ENCODE peak calls at places on chromosome 3, in ten cellular contexts. One of them, this sample, is unnamed.

GRCh38 chr3:174355505-174355904 is 503.6 kb upstream of the NAALADL2 start:
- DNase-seq in DMS53: peak; percentile 60
- DNase-seq in neuronal stem cell: peak; percentile 21
- DNase-seq in breast epithelium: no peak
- DNase-seq in hypothalamus: no peak
- DNase-seq in LHCN-M2: peak; percentile 41
- DNase-seq in cerebellum: no peak
- DNase-seq in HFFc6: peak; percentile 36
- DNase-seq in colonic mucosa: no peak
- DNase-seq in A549: no peak
- DNase-seq in this sample: no peak

GRCh38 chr3:146037697-146038096 is 123.3 kb downstream of the PLOD2 start:
- DNase-seq in colonic mucosa: no peak
- DNase-seq in LHCN-M2: peak; percentile 64
- DNase-seq in hypothalamus: no peak
- DNase-seq in HFFc6: no peak
- DNase-seq in cerebellum: no peak
- DNase-seq in neuronal stem cell: no peak
- DNase-seq in A549: no peak
- DNase-seq in DMS53: no peak
- DNase-seq in breast epithelium: no peak
- DNase-seq in this sample: no peak

GRCh38 chr3:187262360-187262759 is 29.2 kb downstream of the MASP1 start:
- DNase-seq in neuronal stem cell: no peak
- DNase-seq in colonic mucosa: no peak
- DNase-seq in hypothalamus: no peak
- DNase-seq in HFFc6: no peak
- DNase-seq in LHCN-M2: no peak
- DNase-seq in DMS53: no peak
- DNase-seq in cerebellum: no peak
- DNase-seq in A549: no peak
- DNase-seq in breast epithelium: no peak
- DNase-seq in this sample: no peak

GRCh38 chr3:57805674-57806073 is 49.6 kb downstream of the SLMAP start:
- DNase-seq in HFFc6: peak; percentile 69
- DNase-seq in neuronal stem cell: no peak
- DNase-seq in hypothalamus: no peak
- DNase-seq in colonic mucosa: no peak
- DNase-seq in cerebellum: no peak
- DNase-seq in A549: peak; percentile 49
- DNase-seq in breast epithelium: no peak
- DNase-seq in LHCN-M2: peak; percentile 83
- DNase-seq in DMS53: no peak
- DNase-seq in this sample: no peak

GRCh38 chr3:13772885-13773745 is 106.8 kb downstream of the WNT7A start:
- DNase-seq in LHCN-M2: no peak
- DNase-seq in A549: no peak
- DNase-seq in breast epithelium: no peak
- DNase-seq in colonic mucosa: no peak
- DNase-seq in DMS53: no peak
- DNase-seq in hypothalamus: no peak
- DNase-seq in HFFc6: no peak
- DNase-seq in neuronal stem cell: no peak
- DNase-seq in cerebellum: no peak
- DNase-seq in this sample: no peak

GRCh38 chr3:47291158-47291753 is 8.5 kb downstream of the KLHL18 start:
- DNase-seq in hypothalamus: no peak
- DNase-seq in LHCN-M2: peak; percentile 30
- DNase-seq in neuronal stem cell: no peak
- DNase-seq in cerebellum: no peak
- DNase-seq in DMS53: no peak
- DNase-seq in breast epithelium: no peak
- DNase-seq in colonic mucosa: no peak
- DNase-seq in HFFc6: no peak
- DNase-seq in A549: no peak
- DNase-seq in this sample: no peak

GRCh38 chr3:38648659-38649499 is 608 bp downstream of the SCN5A start:
- DNase-seq in DMS53: no peak
- DNase-seq in neuronal stem cell: no peak
- DNase-seq in cerebellum: no peak
- DNase-seq in hypothalamus: no peak
- DNase-seq in LHCN-M2: no peak
- DNase-seq in breast epithelium: no peak
- DNase-seq in HFFc6: no peak
- DNase-seq in colonic mucosa: no peak
- DNase-seq in A549: no peak
- DNase-seq in this sample: no peak

GRCh38 chr3:139758654-139759291 is 81.0 kb upstream of the NMNAT3 start:
- DNase-seq in DMS53: no peak
- DNase-seq in A549: no peak
- DNase-seq in HFFc6: no peak
- DNase-seq in cerebellum: no peak
- DNase-seq in hypothalamus: no peak
- DNase-seq in neuronal stem cell: peak; percentile 85
- DNase-seq in breast epithelium: no peak
- DNase-seq in LHCN-M2: peak; percentile 38
- DNase-seq in colonic mucosa: no peak
- DNase-seq in this sample: no peak

GRCh38 chr3:77038468-77038927 is 1.4 kb upstream of the ROBO2 start:
- DNase-seq in LHCN-M2: peak; percentile 57
- DNase-seq in colonic mucosa: peak; percentile 44
- DNase-seq in hypothalamus: peak; percentile 13
- DNase-seq in breast epithelium: peak; percentile 51
- DNase-seq in A549: peak; percentile 30
- DNase-seq in neuronal stem cell: peak; percentile 85
- DNase-seq in DMS53: peak; percentile 80
- DNase-seq in cerebellum: peak; percentile 82
- DNase-seq in HFFc6: peak; percentile 75
- DNase-seq in this sample: peak; percentile 68

GRCh38 chr3:186417791-186418190 is 55.8 kb upstream of the DGKG start:
- DNase-seq in cerebellum: no peak
- DNase-seq in breast epithelium: no peak
- DNase-seq in DMS53: no peak
- DNase-seq in colonic mucosa: no peak
- DNase-seq in hypothalamus: no peak
- DNase-seq in A549: peak; percentile 17
- DNase-seq in HFFc6: peak; percentile 91
- DNase-seq in LHCN-M2: peak; percentile 87
- DNase-seq in neuronal stem cell: no peak
- DNase-seq in this sample: no peak

GRCh38 chr3:58588030-58588614 is 10.9 kb upstream of the FAM107A start:
- DNase-seq in cerebellum: no peak
- DNase-seq in neuronal stem cell: peak; percentile 71
- DNase-seq in HFFc6: no peak
- DNase-seq in LHCN-M2: peak; percentile 23
- DNase-seq in hypothalamus: no peak
- DNase-seq in DMS53: no peak
- DNase-seq in breast epithelium: no peak
- DNase-seq in colonic mucosa: no peak
- DNase-seq in A549: no peak
- DNase-seq in this sample: no peak

GRCh38 chr3:179181993-179182551 is 33.9 kb downstream of the PIK3CA start:
- DNase-seq in A549: no peak
- DNase-seq in colonic mucosa: no peak
- DNase-seq in cerebellum: no peak
- DNase-seq in breast epithelium: no peak
- DNase-seq in hypothalamus: no peak
- DNase-seq in LHCN-M2: peak; percentile 74
- DNase-seq in DMS53: no peak
- DNase-seq in neuronal stem cell: no peak
- DNase-seq in HFFc6: peak; percentile 33
- DNase-seq in this sample: no peak

GRCh38 chr3:61903931-61904657 is 342.7 kb downstream of the PTPRG start:
- DNase-seq in breast epithelium: no peak
- DNase-seq in A549: no peak
- DNase-seq in cerebellum: no peak
- DNase-seq in HFFc6: peak; percentile 1
- DNase-seq in DMS53: no peak
- DNase-seq in hypothalamus: no peak
- DNase-seq in LHCN-M2: peak; percentile 24
- DNase-seq in neuronal stem cell: no peak
- DNase-seq in colonic mucosa: peak; percentile 21
- DNase-seq in this sample: no peak

GRCh38 chr3:182078314-182078713 is 366.6 kb downstream of the SOX2 start:
- DNase-seq in hypothalamus: no peak
- DNase-seq in cerebellum: no peak
- DNase-seq in DMS53: no peak
- DNase-seq in HFFc6: no peak
- DNase-seq in neuronal stem cell: no peak
- DNase-seq in LHCN-M2: no peak
- DNase-seq in colonic mucosa: no peak
- DNase-seq in breast epithelium: no peak
- DNase-seq in A549: peak; percentile 47
- DNase-seq in this sample: no peak

GRCh38 chr3:108407858-108408257 is 102.5 kb downstream of the MYH15 start:
- DNase-seq in breast epithelium: no peak
- DNase-seq in DMS53: no peak
- DNase-seq in HFFc6: no peak
- DNase-seq in colonic mucosa: no peak
- DNase-seq in neuronal stem cell: no peak
- DNase-seq in A549: no peak
- DNase-seq in cerebellum: no peak
- DNase-seq in LHCN-M2: no peak
- DNase-seq in hypothalamus: no peak
- DNase-seq in this sample: no peak

GRCh38 chr3:183959214-183959613 is 58.5 kb downstream of the ABCC5 start:
- DNase-seq in hypothalamus: no peak
- DNase-seq in LHCN-M2: no peak
- DNase-seq in HFFc6: no peak
- DNase-seq in A549: peak; percentile 1
- DNase-seq in cerebellum: no peak
- DNase-seq in neuronal stem cell: no peak
- DNase-seq in colonic mucosa: peak; percentile 44
- DNase-seq in breast epithelium: no peak
- DNase-seq in DMS53: no peak
- DNase-seq in this sample: peak; percentile 13

GRCh38 chr3:43612439-43612838 is 9.4 kb downstream of the ANO10 start:
- DNase-seq in breast epithelium: no peak
- DNase-seq in HFFc6: no peak
- DNase-seq in cerebellum: no peak
- DNase-seq in LHCN-M2: no peak
- DNase-seq in DMS53: no peak
- DNase-seq in A549: no peak
- DNase-seq in hypothalamus: no peak
- DNase-seq in neuronal stem cell: no peak
- DNase-seq in colonic mucosa: no peak
- DNase-seq in this sample: no peak

GRCh38 chr3:11784962-11785361 is 61.7 kb downstream of the TAMM41 start:
- DNase-seq in LHCN-M2: no peak
- DNase-seq in colonic mucosa: no peak
- DNase-seq in cerebellum: no peak
- DNase-seq in neuronal stem cell: no peak
- DNase-seq in HFFc6: no peak
- DNase-seq in A549: no peak
- DNase-seq in DMS53: no peak
- DNase-seq in hypothalamus: no peak
- DNase-seq in breast epithelium: no peak
- DNase-seq in this sample: no peak

GRCh38 chr3:134374791-134375541 is 719 bp upstream of the AMOTL2 start:
- DNase-seq in neuronal stem cell: no peak
- DNase-seq in A549: peak; percentile 61
- DNase-seq in DMS53: peak; percentile 76
- DNase-seq in colonic mucosa: peak; percentile 81
- DNase-seq in hypothalamus: no peak
- DNase-seq in cerebellum: no peak
- DNase-seq in HFFc6: peak; percentile 69
- DNase-seq in breast epithelium: no peak
- DNase-seq in LHCN-M2: no peak
- DNase-seq in this sample: peak; percentile 29

GRCh38 chr3:109178701-109179100 is 42.2 kb downstream of the C3orf85 start:
- DNase-seq in hypothalamus: no peak
- DNase-seq in breast epithelium: no peak
- DNase-seq in LHCN-M2: no peak
- DNase-seq in neuronal stem cell: no peak
- DNase-seq in colonic mucosa: no peak
- DNase-seq in DMS53: peak; percentile 32
- DNase-seq in HFFc6: no peak
- DNase-seq in A549: no peak
- DNase-seq in cerebellum: no peak
- DNase-seq in this sample: no peak

GRCh38 chr3:148360046-148360445 is 337.7 kb upstream of the AGTR1 start:
- DNase-seq in DMS53: no peak
- DNase-seq in cerebellum: no peak
- DNase-seq in LHCN-M2: peak; percentile 43
- DNase-seq in A549: no peak
- DNase-seq in hypothalamus: no peak
- DNase-seq in breast epithelium: no peak
- DNase-seq in colonic mucosa: no peak
- DNase-seq in HFFc6: peak; percentile 15
- DNase-seq in neuronal stem cell: no peak
- DNase-seq in this sample: no peak

GRCh38 chr3:185645596-185646381 is 59.7 kb downstream of the SENP2 start:
- DNase-seq in A549: no peak
- DNase-seq in hypothalamus: no peak
- DNase-seq in cerebellum: no peak
- DNase-seq in LHCN-M2: no peak
- DNase-seq in neuronal stem cell: no peak
- DNase-seq in breast epithelium: no peak
- DNase-seq in colonic mucosa: no peak
- DNase-seq in HFFc6: no peak
- DNase-seq in DMS53: no peak
- DNase-seq in this sample: no peak

GRCh38 chr3:51501833-51502561 is 2.2 kb upstream of the DCAF1 start:
- DNase-seq in cerebellum: peak; percentile 62
- DNase-seq in neuronal stem cell: peak; percentile 80
- DNase-seq in colonic mucosa: peak; percentile 87
- DNase-seq in HFFc6: peak; percentile 58
- DNase-seq in breast epithelium: peak; percentile 56
- DNase-seq in hypothalamus: peak; percentile 59
- DNase-seq in DMS53: peak; percentile 58
- DNase-seq in LHCN-M2: peak; percentile 62
- DNase-seq in A549: peak; percentile 32
- DNase-seq in this sample: peak; percentile 68

GRCh38 chr3:124413989-124414598 is 316.2 kb upstream of the UMPS start:
- DNase-seq in breast epithelium: no peak
- DNase-seq in colonic mucosa: peak; percentile 50
- DNase-seq in DMS53: no peak
- DNase-seq in cerebellum: no peak
- DNase-seq in HFFc6: no peak
- DNase-seq in hypothalamus: no peak
- DNase-seq in A549: no peak
- DNase-seq in neuronal stem cell: no peak
- DNase-seq in LHCN-M2: no peak
- DNase-seq in this sample: no peak

GRCh38 chr3:136380530-136380929 is 130.4 kb downstream of the PCCB start:
- DNase-seq in A549: no peak
- DNase-seq in LHCN-M2: peak; percentile 61
- DNase-seq in breast epithelium: no peak
- DNase-seq in HFFc6: peak; percentile 23
- DNase-seq in DMS53: no peak
- DNase-seq in neuronal stem cell: no peak
- DNase-seq in colonic mucosa: no peak
- DNase-seq in cerebellum: no peak
- DNase-seq in hypothalamus: no peak
- DNase-seq in this sample: no peak

GRCh38 chr3:193010191-193010590 is 92.5 kb upstream of the MB21D2 start:
- DNase-seq in cerebellum: no peak
- DNase-seq in hypothalamus: no peak
- DNase-seq in HFFc6: no peak
- DNase-seq in LHCN-M2: peak; percentile 85
- DNase-seq in DMS53: no peak
- DNase-seq in A549: no peak
- DNase-seq in neuronal stem cell: no peak
- DNase-seq in colonic mucosa: no peak
- DNase-seq in breast epithelium: no peak
- DNase-seq in this sample: no peak

GRCh38 chr3:10322355-10322715 is 1.4 kb upstream of the SEC13 start:
- DNase-seq in hypothalamus: no peak
- DNase-seq in colonic mucosa: no peak
- DNase-seq in neuronal stem cell: no peak
- DNase-seq in LHCN-M2: no peak
- DNase-seq in breast epithelium: no peak
- DNase-seq in HFFc6: no peak
- DNase-seq in A549: peak; percentile 41
- DNase-seq in DMS53: peak; percentile 6
- DNase-seq in cerebellum: no peak
- DNase-seq in this sample: no peak

GRCh38 chr3:84836961-84837360 is 121.8 kb upstream of the CADM2 start:
- DNase-seq in cerebellum: no peak
- DNase-seq in breast epithelium: no peak
- DNase-seq in DMS53: peak; percentile 93
- DNase-seq in LHCN-M2: no peak
- DNase-seq in hypothalamus: no peak
- DNase-seq in colonic mucosa: no peak
- DNase-seq in HFFc6: no peak
- DNase-seq in A549: no peak
- DNase-seq in neuronal stem cell: no peak
- DNase-seq in this sample: no peak